ENCODE peak calls at places on chromosome 14, in six cellular contexts. One of them, this sample, is unnamed. For H3K9me3, the result is how much of the 10 kb centered on the place peaks cover.

GRCh38 chr14:92635031-92635430 is 113.4 kb downstream of the LGMN start:
- DNase-seq in ovary: no peak
- DNase-seq in A549: no peak
- DNase-seq in K562: no peak
- DNase-seq in transverse colon: no peak
- DNase-seq in tibial nerve: no peak
- DNase-seq in this sample: no peak

GRCh38 chr14:65958664-65959562 is 527.3 kb upstream of the CCDC196 start:
- DNase-seq in ovary: no peak
- DNase-seq in A549: peak
- DNase-seq in K562: peak
- DNase-seq in transverse colon: no peak
- DNase-seq in tibial nerve: no peak
- DNase-seq in this sample: no peak

GRCh38 chr14:22569106-22569748 is 19.8 kb downstream of the DAD1 start:
- DNase-seq in ovary: no peak
- DNase-seq in A549: no peak
- DNase-seq in K562: no peak
- DNase-seq in transverse colon: no peak
- DNase-seq in tibial nerve: no peak
- DNase-seq in this sample: no peak

GRCh38 chr14:91204657-91205056 is 39.8 kb downstream of the GPR68 start:
- DNase-seq in ovary: no peak
- DNase-seq in A549: no peak
- DNase-seq in K562: no peak
- DNase-seq in transverse colon: no peak
- DNase-seq in tibial nerve: no peak
- DNase-seq in this sample: no peak

GRCh38 chr14:44896275-44897040 is 65.3 kb downstream of the KLHL28 start:
- DNase-seq in ovary: no peak
- DNase-seq in A549: no peak
- DNase-seq in K562: no peak
- DNase-seq in transverse colon: no peak
- DNase-seq in tibial nerve: no peak
- DNase-seq in this sample: no peak

GRCh38 chr14:103427485-103428443 is 42.5 kb downstream of the MARK3 start:
- DNase-seq in ovary: peak
- DNase-seq in A549: peak
- DNase-seq in K562: peak
- DNase-seq in transverse colon: no peak
- DNase-seq in tibial nerve: no peak
- DNase-seq in this sample: no peak

GRCh38 chr14:99755629-99756603 is 37.3 kb upstream of the EML1 start:
- DNase-seq in ovary: peak
- DNase-seq in A549: peak
- DNase-seq in K562: peak
- DNase-seq in transverse colon: peak
- DNase-seq in tibial nerve: peak
- DNase-seq in this sample: peak

GRCh38 chr14:87013583-87013982 is 979.4 kb downstream of the GALC start:
- DNase-seq in ovary: no peak
- DNase-seq in A549: no peak
- DNase-seq in K562: no peak
- DNase-seq in transverse colon: no peak
- DNase-seq in tibial nerve: no peak
- DNase-seq in this sample: no peak

GRCh38 chr14:92033433-92033832 is 6.4 kb downstream of the TRIP11 start:
- DNase-seq in ovary: no peak
- DNase-seq in A549: no peak
- DNase-seq in K562: no peak
- DNase-seq in transverse colon: no peak
- DNase-seq in tibial nerve: no peak
- DNase-seq in this sample: no peak

DNA sequence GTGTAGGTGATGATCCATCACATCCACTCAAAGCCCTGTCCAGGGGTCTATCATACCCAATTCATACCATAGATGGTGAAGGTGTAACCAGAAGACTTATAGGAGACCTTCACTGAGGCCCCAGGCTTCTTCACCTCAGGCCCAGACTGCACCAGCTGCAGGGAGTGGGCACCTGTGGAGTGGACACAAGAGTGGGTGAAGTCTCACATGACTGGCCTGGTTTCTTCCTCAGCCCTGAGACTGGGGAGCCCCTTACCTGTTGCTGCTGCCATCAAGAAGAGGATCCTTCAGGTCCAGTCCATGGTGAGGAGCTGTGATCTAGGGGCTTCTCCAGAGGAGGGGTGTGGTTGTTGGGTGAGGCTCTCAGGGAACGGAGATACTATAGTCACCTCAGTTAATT is 851.0 kb downstream of the TMEM121 start:
- DNase-seq in ovary: no peak
- DNase-seq in A549: no peak
- DNase-seq in K562: no peak
- DNase-seq in transverse colon: no peak
- DNase-seq in tibial nerve: no peak
- DNase-seq in this sample: no peak
- H3K9me3 ChIP-seq in ovary: under half
- H3K9me3 ChIP-seq in A549: under half
- H3K9me3 ChIP-seq in K562: under half
- H3K9me3 ChIP-seq in transverse colon: under half
- H3K9me3 ChIP-seq in tibial nerve: under half
- H3K9me3 ChIP-seq in this sample: under half

DNA sequence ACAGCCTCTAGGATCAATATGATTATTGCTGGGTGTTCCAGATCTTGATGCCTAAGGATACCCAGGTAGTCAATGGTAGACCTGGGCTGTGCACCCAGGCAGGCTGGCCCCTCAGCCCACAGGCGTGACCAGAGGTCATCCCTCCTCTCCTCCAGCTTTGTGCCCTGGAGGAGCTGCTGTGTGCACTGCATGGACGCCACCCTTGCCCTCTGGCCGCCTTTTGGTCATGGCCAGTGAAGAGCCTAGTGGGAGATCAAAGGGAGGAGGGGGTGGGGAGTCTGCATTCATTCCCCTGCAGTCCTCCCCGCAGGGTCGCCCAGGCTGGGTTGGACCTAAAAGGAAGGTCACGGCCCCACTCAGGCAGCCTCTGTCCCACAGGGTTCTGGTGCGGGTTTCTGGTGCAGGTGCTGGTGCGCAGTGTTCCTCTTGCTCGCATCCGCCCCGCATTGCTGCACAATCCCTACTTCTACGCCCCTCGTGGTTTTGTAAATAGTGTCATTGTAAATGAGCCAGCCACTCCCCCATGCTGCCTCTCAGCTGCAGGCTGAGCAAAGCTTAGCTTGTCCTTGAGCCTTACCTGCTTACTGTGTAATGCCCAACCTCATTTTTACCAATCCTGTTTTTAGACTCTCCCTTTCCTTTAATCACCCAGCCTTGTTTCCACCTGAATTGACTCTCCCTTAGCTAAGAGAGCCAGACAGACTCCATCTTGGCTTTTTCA is 55.3 kb downstream of the PSMA6 start:
- DNase-seq in ovary: no peak
- DNase-seq in A549: no peak
- DNase-seq in K562: peak
- DNase-seq in transverse colon: peak
- DNase-seq in tibial nerve: no peak
- DNase-seq in this sample: no peak
- TF ChIP-seq EP300 in ovary: no peak
- TF ChIP-seq EP300 in A549: no peak
- TF ChIP-seq EP300 in K562: no peak
- TF ChIP-seq EP300 in transverse colon: no peak
- TF ChIP-seq EP300 in tibial nerve: peak
- TF ChIP-seq EP300 in this sample: no peak

GRCh38 chr14:105917933-105918436 is 391.6 kb downstream of the TMEM121 start:
- DNase-seq in ovary: peak
- DNase-seq in A549: no peak
- DNase-seq in K562: no peak
- DNase-seq in transverse colon: no peak
- DNase-seq in tibial nerve: no peak
- DNase-seq in this sample: no peak
- H3K9me3 ChIP-seq in ovary: under half
- H3K9me3 ChIP-seq in A549: under half
- H3K9me3 ChIP-seq in K562: under half
- H3K9me3 ChIP-seq in transverse colon: under half
- H3K9me3 ChIP-seq in tibial nerve: under half
- H3K9me3 ChIP-seq in this sample: under half

DNA sequence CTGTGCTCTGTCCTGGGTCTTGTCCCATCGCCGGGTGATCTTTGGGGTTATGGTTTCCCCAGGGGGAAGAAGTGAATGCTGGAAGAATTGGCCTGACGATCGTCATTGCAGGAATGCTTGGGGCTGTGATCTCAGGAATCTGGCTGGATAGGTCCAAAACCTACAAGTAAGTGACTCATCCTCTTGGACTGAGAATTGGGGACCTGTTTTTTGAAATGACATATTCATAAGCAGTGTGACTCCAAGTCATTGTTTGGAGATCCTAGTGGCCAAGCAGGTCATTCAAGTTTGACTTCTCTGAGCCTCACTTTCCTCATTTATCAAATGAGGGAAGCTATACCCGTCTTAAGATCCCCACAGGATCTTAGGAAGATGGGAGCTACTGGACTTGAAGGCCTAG is 25.8 kb downstream of the ERG28 start:
- DNase-seq in ovary: no peak
- DNase-seq in A549: no peak
- DNase-seq in K562: no peak
- DNase-seq in transverse colon: no peak
- DNase-seq in tibial nerve: no peak
- DNase-seq in this sample: no peak
- TF ChIP-seq EP300 in ovary: no peak
- TF ChIP-seq EP300 in A549: no peak
- TF ChIP-seq EP300 in K562: no peak
- TF ChIP-seq EP300 in transverse colon: no peak
- TF ChIP-seq EP300 in tibial nerve: no peak
- TF ChIP-seq EP300 in this sample: no peak

GRCh38 chr14:68075382-68076029 is 255.9 kb downstream of the RAD51B start:
- DNase-seq in ovary: no peak
- DNase-seq in A549: no peak
- DNase-seq in K562: no peak
- DNase-seq in transverse colon: no peak
- DNase-seq in tibial nerve: no peak
- DNase-seq in this sample: no peak

GRCh38 chr14:68076451-68076850 is 256.9 kb downstream of the RAD51B start:
- DNase-seq in ovary: no peak
- DNase-seq in A549: peak
- DNase-seq in K562: no peak
- DNase-seq in transverse colon: no peak
- DNase-seq in tibial nerve: no peak
- DNase-seq in this sample: no peak

GRCh38 chr14:68079941-68080697 is 260.5 kb downstream of the RAD51B start:
- DNase-seq in ovary: no peak
- DNase-seq in A549: no peak
- DNase-seq in K562: no peak
- DNase-seq in transverse colon: no peak
- DNase-seq in tibial nerve: no peak
- DNase-seq in this sample: no peak

GRCh38 chr14:68074765-68075381 is 255.3 kb downstream of the RAD51B start:
- DNase-seq in ovary: no peak
- DNase-seq in A549: peak
- DNase-seq in K562: no peak
- DNase-seq in transverse colon: no peak
- DNase-seq in tibial nerve: no peak
- DNase-seq in this sample: no peak
- H3K9me3 ChIP-seq in ovary: under half
- H3K9me3 ChIP-seq in A549: under half
- H3K9me3 ChIP-seq in K562: under half
- H3K9me3 ChIP-seq in transverse colon: under half
- H3K9me3 ChIP-seq in tibial nerve: under half
- H3K9me3 ChIP-seq in this sample: under half

GRCh38 chr14:56156096-56156495 is 37.9 kb downstream of the PELI2 start:
- DNase-seq in ovary: no peak
- DNase-seq in A549: no peak
- DNase-seq in K562: no peak
- DNase-seq in transverse colon: no peak
- DNase-seq in tibial nerve: no peak
- DNase-seq in this sample: no peak

GRCh38 chr14:56153271-56153670 is 35.1 kb downstream of the PELI2 start:
- DNase-seq in ovary: no peak
- DNase-seq in A549: no peak
- DNase-seq in K562: no peak
- DNase-seq in transverse colon: no peak
- DNase-seq in tibial nerve: no peak
- DNase-seq in this sample: no peak

GRCh38 chr14:56150645-56151345 is 32.6 kb downstream of the PELI2 start:
- DNase-seq in ovary: no peak
- DNase-seq in A549: peak
- DNase-seq in K562: no peak
- DNase-seq in transverse colon: no peak
- DNase-seq in tibial nerve: no peak
- DNase-seq in this sample: no peak

GRCh38 chr14:56152221-56152620 is 34.0 kb downstream of the PELI2 start:
- DNase-seq in ovary: no peak
- DNase-seq in A549: no peak
- DNase-seq in K562: no peak
- DNase-seq in transverse colon: no peak
- DNase-seq in tibial nerve: no peak
- DNase-seq in this sample: no peak

DNA sequence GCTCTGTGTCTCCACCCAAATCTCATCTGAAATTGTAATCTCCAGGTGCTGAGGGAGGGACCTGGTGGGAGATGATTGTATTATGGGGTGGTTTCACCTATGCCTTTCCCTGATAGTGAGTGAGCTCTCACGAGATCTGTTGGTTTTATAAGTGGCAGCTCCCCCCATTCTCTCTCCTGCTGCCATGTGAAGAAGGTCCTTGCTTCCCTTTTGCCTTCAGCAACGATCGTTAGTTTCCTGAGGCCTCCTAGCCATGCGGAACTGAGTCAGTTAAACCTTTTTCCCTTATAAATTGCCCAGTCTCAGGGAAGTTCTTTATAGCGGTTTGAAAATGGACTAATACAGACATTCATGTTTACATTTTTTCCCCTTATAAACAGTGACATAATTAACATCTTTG is 36.1 kb downstream of the PELI2 start:
- DNase-seq in ovary: no peak
- DNase-seq in A549: no peak
- DNase-seq in K562: no peak
- DNase-seq in transverse colon: no peak
- DNase-seq in tibial nerve: no peak
- DNase-seq in this sample: no peak
- TF ChIP-seq EP300 in ovary: no peak
- TF ChIP-seq EP300 in A549: no peak
- TF ChIP-seq EP300 in K562: no peak
- TF ChIP-seq EP300 in transverse colon: no peak
- TF ChIP-seq EP300 in tibial nerve: no peak
- TF ChIP-seq EP300 in this sample: no peak

GRCh38 chr14:79698218-79698617 is 513.1 kb downstream of the DIO2 start:
- DNase-seq in ovary: no peak
- DNase-seq in A549: no peak
- DNase-seq in K562: no peak
- DNase-seq in transverse colon: no peak
- DNase-seq in tibial nerve: no peak
- DNase-seq in this sample: no peak

GRCh38 chr14:79699206-79699605 is 512.1 kb downstream of the DIO2 start:
- DNase-seq in ovary: no peak
- DNase-seq in A549: no peak
- DNase-seq in K562: no peak
- DNase-seq in transverse colon: no peak
- DNase-seq in tibial nerve: no peak
- DNase-seq in this sample: no peak

DNA sequence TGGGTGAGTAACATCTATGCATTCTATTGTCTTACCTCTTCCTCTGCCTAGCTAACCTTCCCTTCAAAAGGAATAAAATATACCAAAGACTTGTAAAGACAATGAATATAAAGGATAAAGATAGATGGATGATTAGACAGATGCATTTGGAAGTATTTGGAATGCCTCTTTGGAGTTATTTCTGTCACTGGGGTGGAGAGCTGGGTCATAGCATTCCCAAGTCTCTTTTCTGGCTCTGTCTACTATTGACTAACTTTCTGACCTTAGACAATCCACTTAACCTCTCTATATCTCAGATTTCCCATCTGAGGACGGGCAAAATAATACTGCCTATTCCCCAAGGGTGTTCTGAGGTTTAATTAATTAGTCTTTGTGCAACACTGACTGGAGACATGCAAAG is 517.4 kb downstream of the DIO2 start:
- DNase-seq in ovary: no peak
- DNase-seq in A549: no peak
- DNase-seq in K562: no peak
- DNase-seq in transverse colon: no peak
- DNase-seq in tibial nerve: no peak
- DNase-seq in this sample: no peak
- H3K9me3 ChIP-seq in ovary: under half
- H3K9me3 ChIP-seq in A549: under half
- H3K9me3 ChIP-seq in K562: under half
- H3K9me3 ChIP-seq in transverse colon: under half
- H3K9me3 ChIP-seq in tibial nerve: under half
- H3K9me3 ChIP-seq in this sample: under half